ENCODE peak calls at places on chromosomes 7 and 10, in eight cellular contexts. F is fibroblast of lung, O is heart right ventricle, H is HCT116, K is A549, V is astrocyte, R is coronary artery, E is OCI-LY7. Y is an unnamed sample.

GRCh38 chr7:46754135-46754730 is 827.7 kb downstream of the TNS3 start:
- DNase-seq in E (no peak), V (peak), R (no peak), F (no peak), O (no peak), H (peak), K (no peak), Y (no peak)

GRCh38 chr10:107490389-107490788 is 325.9 kb upstream of the SORCS1 start:
- DNase-seq in H (no peak), K (no peak), R (no peak), F (no peak), V (no peak), E (no peak), O (no peak), Y (peak)

GRCh38 chr7:98217623-98218582 is 6.7 kb downstream of the BHLHA15 start:
- DNase-seq in K (no peak), H (no peak), E (peak), R (no peak), V (no peak), F (no peak), O (no peak), Y (peak)

GRCh38 chr7:144769352-144769751 is 66.5 kb downstream of the TPK1 start:
- DNase-seq in O (no peak), R (no peak), V (no peak), H (no peak), E (no peak), K (no peak), F (no peak), Y (no peak)

GRCh38 chr7:5086256-5086655 is 40.6 kb downstream of the RBAK start:
- DNase-seq in E (no peak), R (no peak), V (no peak), O (no peak), H (no peak), F (no peak), K (no peak), Y (no peak)

GRCh38 chr10:6047847-6048246 is 14.3 kb downstream of the IL2RA start:
- DNase-seq in R (no peak), V (no peak), O (no peak), K (no peak), E (no peak), H (no peak), F (no peak), Y (no peak)

GRCh38 chr7:43769791-43770465 is 11.4 kb downstream of the BLVRA start:
- DNase-seq in H (no peak), K (no peak), F (no peak), E (no peak), R (no peak), O (no peak), V (no peak), Y (no peak)

GRCh38 chr10:125812128-125812527 is 10.9 kb downstream of the UROS start:
- DNase-seq in R (no peak), V (peak), K (no peak), H (no peak), E (no peak), O (no peak), F (peak), Y (no peak)

GRCh38 chr7:64183126-64183742 is 23.8 kb upstream of the ZNF735 start:
- DNase-seq in F (no peak), V (no peak), R (no peak), K (no peak), O (peak), E (peak), H (no peak), Y (no peak)

GRCh38 chr7:105734233-105734632 is 142.2 kb downstream of the ATXN7L1 start:
- DNase-seq in F (peak), K (no peak), H (no peak), V (no peak), O (no peak), E (no peak), R (no peak), Y (no peak)

GRCh38 chr10:94299417-94299816 is 63.3 kb downstream of the NOC3L start:
- DNase-seq in K (no peak), R (no peak), E (no peak), V (peak), O (no peak), F (peak), H (no peak), Y (no peak)

GRCh38 chr7:100691676-100692577 is 2.1 kb downstream of the GIGYF1 start:
- DNase-seq in F (peak), K (peak), V (peak), H (no peak), R (no peak), O (peak), E (peak), Y (peak)

GRCh38 chr10:21757601-21757901 is 223.5 kb downstream of the MLLT10 start:
- DNase-seq in K (no peak), V (no peak), O (no peak), H (no peak), F (peak), E (no peak), R (no peak), Y (no peak)

GRCh38 chr7:151808296-151809155 is 68.4 kb downstream of the PRKAG2 start:
- DNase-seq in V (no peak), H (peak), E (no peak), F (peak), K (peak), R (no peak), O (no peak), Y (peak)

GRCh38 chr10:7231420-7232414 is 179.1 kb downstream of the SFMBT2 start:
- DNase-seq in K (no peak), F (no peak), O (no peak), R (no peak), H (no peak), E (no peak), V (peak), Y (no peak)

GRCh38 chr10:43901744-43902504 is 253.2 kb upstream of the ZNF32 start:
- DNase-seq in V (no peak), F (no peak), O (no peak), K (no peak), E (peak), R (no peak), H (no peak), Y (peak)

GRCh38 chr7:97313900-97314299 is 196.4 kb downstream of the SDHAF3 start:
- DNase-seq in O (no peak), H (no peak), V (no peak), R (no peak), K (no peak), F (no peak), E (no peak), Y (no peak)

GRCh38 chr10:29838529-29838928 is 203.8 kb upstream of the SVIL start:
- DNase-seq in F (no peak), O (no peak), E (no peak), R (no peak), K (no peak), V (no peak), H (no peak), Y (no peak)

GRCh38 chr7:102120666-102121065 is 166.0 kb upstream of the SH2B2 start:
- DNase-seq in H (no peak), E (no peak), F (no peak), K (no peak), V (no peak), R (no peak), O (no peak), Y (no peak)

GRCh38 chr7:102128303-102128702 is 158.4 kb upstream of the SH2B2 start:
- DNase-seq in V (no peak), E (no peak), H (no peak), R (no peak), F (no peak), K (no peak), O (no peak), Y (no peak)

GRCh38 chr7:102129636-102130370 is 156.9 kb upstream of the SH2B2 start:
- DNase-seq in R (no peak), H (no peak), F (no peak), E (no peak), K (no peak), V (peak), O (no peak), Y (no peak)

GRCh38 chr7:102122026-102122425 is 164.6 kb upstream of the SH2B2 start:
- DNase-seq in R (no peak), O (no peak), E (peak), K (peak), V (peak), F (peak), H (no peak), Y (no peak)

GRCh38 chr7:102125127-102125561 is 161.5 kb upstream of the SH2B2 start:
- DNase-seq in H (peak), K (peak), V (peak), R (peak), O (peak), F (peak), E (no peak), Y (no peak)
- TF ChIP-seq CTCF in H (no peak), K (peak), V (no peak), R (no peak), O (no peak), F (no peak), E (no peak), Y (no peak)

GRCh38 chr10:35150335-35150734 is 23.7 kb downstream of the CREM start:
- DNase-seq in O (no peak), E (no peak), R (no peak), V (no peak), H (no peak), K (no peak), F (no peak), Y (no peak)
- H3K27ac ChIP-seq in O (no peak), E (peak), R (no peak), V (no peak), H (no peak), K (no peak), F (no peak), Y (no peak)

GRCh38 chr7:134842062-134842461 is 62.6 kb downstream of the CALD1 start:
- DNase-seq in K (no peak), V (no peak), O (no peak), F (no peak), R (no peak), E (no peak), H (no peak), Y (no peak)
- TF ChIP-seq CTCF in K (no peak), V (no peak), O (no peak), F (no peak), R (no peak), E (no peak), H (no peak), Y (no peak)

GRCh38 chr7:30846378-30846777 is 65.3 kb upstream of the AQP1 start:
- DNase-seq in O (no peak), E (no peak), H (no peak), V (no peak), K (no peak), F (no peak), R (no peak), Y (no peak)

GRCh38 chr7:30844916-30845315 is 66.7 kb upstream of the AQP1 start:
- DNase-seq in H (no peak), E (no peak), V (no peak), R (no peak), O (no peak), K (no peak), F (no peak), Y (no peak)

GRCh38 chr7:30843741-30844482 is 67.7 kb upstream of the AQP1 start:
- DNase-seq in R (peak), H (no peak), O (no peak), F (no peak), K (no peak), V (no peak), E (no peak), Y (no peak)

GRCh38 chr7:30844483-30844874 is 67.2 kb upstream of the AQP1 start:
- DNase-seq in E (no peak), K (no peak), R (no peak), F (no peak), O (no peak), H (no peak), V (no peak), Y (no peak)

GRCh38 chr7:30845426-30846135 is 66.1 kb upstream of the AQP1 start:
- DNase-seq in H (no peak), F (peak), O (peak), E (no peak), V (peak), K (no peak), R (no peak), Y (no peak)
- H3K27ac ChIP-seq in H (peak), F (no peak), O (no peak), E (no peak), V (no peak), K (peak), R (peak), Y (no peak)